ENCODE peak calls at places on chromosomes 4 and X, in four cellular contexts. O is SK-N-SH, M is GM12878, X is HepG2. W is an unnamed sample. For H3K4me1, the result is how much of the 10 kb centered on the place peaks cover.

GRCh38 chr4:125041372-125041930 is 273.3 kb upstream of the FAT4 start:
- DNase-seq in O (no peak), M (no peak), X (no peak), W (no peak)

GRCh38 chr4:82851902-82852750 is 38.8 kb downstream of the SEC31A start:
- DNase-seq in O (peak), X (peak), M (no peak), W (no peak)

GRCh38 chr4:182884046-182884445 is 33.1 kb downstream of the DCTD start:
- DNase-seq in X (no peak), M (no peak), O (no peak), W (no peak)

GRCh38 chr4:187615972-187616371 is 379.6 kb upstream of the ZFP42 start:
- DNase-seq in M (no peak), X (no peak), O (no peak), W (no peak)

GRCh38 chr4:99986792-99987191 is 36.7 kb upstream of the H2AZ1 start:
- DNase-seq in O (no peak), M (peak), X (no peak), W (no peak)

GRCh38 chrX:139120760-139121159 is 409.2 kb upstream of the FGF13 start:
- DNase-seq in O (no peak), X (no peak), M (no peak), W (peak)

GRCh38 chr4:15201782-15202181 is 199.5 kb downstream of the CPEB2 start:
- DNase-seq in O (no peak), M (no peak), X (no peak), W (no peak)

GRCh38 chr4:47533689-47534347 is 48.7 kb downstream of the ATP10D start:
- DNase-seq in X (no peak), M (no peak), O (no peak), W (no peak)

GRCh38 chrX:49995021-49995731 is 72.8 kb downstream of the CLCN5 start:
- DNase-seq in M (no peak), O (no peak), X (peak), W (peak)

GRCh38 chr4:98662619-98663225 is 4.3 kb upstream of the TSPAN5 start:
- DNase-seq in X (no peak), O (no peak), M (no peak), W (no peak)

GRCh38 chr4:164779811-164780216 is 25.9 kb downstream of the SMIM31 start:
- DNase-seq in X (peak), O (peak), M (peak), W (no peak)

GRCh38 chr4:83932996-83933395 is 397.1 kb downstream of the GPAT3 start:
- DNase-seq in X (no peak), M (no peak), O (no peak), W (peak)

GRCh38 chr4:39597695-39598381 is 40.8 kb downstream of the SMIM14 start:
- DNase-seq in M (no peak), O (no peak), X (no peak), W (no peak)

GRCh38 chr4:85728471-85728870 is 253.5 kb downstream of the ARHGAP24 start:
- DNase-seq in X (no peak), O (no peak), M (no peak), W (no peak)

GRCh38 chr4:185215261-185215660 is 5.9 kb downstream of the SNX25 start:
- DNase-seq in O (no peak), M (no peak), X (no peak), W (no peak)

GRCh38 chr4:1209821-1210220 is 37.4 kb upstream of the SPON2 start:
- DNase-seq in O (peak), M (no peak), X (no peak), W (no peak)

GRCh38 chrX:149513713-149514427 is 8.8 kb upstream of the IDS start:
- DNase-seq in O (no peak), M (no peak), X (no peak), W (no peak)

GRCh38 chrX:130869239-130869638 is 33.8 kb downstream of the ENOX2 start:
- DNase-seq in X (no peak), O (no peak), M (no peak), W (no peak)

GRCh38 chrX:123422875-123423274 is 238.8 kb downstream of the GRIA3 start:
- DNase-seq in O (peak), X (peak), M (no peak), W (peak)

GRCh38 chr4:122895336-122895995 is 26.9 kb downstream of the NUDT6 start:
- DNase-seq in X (no peak), O (peak), M (no peak), W (no peak)

DNA sequence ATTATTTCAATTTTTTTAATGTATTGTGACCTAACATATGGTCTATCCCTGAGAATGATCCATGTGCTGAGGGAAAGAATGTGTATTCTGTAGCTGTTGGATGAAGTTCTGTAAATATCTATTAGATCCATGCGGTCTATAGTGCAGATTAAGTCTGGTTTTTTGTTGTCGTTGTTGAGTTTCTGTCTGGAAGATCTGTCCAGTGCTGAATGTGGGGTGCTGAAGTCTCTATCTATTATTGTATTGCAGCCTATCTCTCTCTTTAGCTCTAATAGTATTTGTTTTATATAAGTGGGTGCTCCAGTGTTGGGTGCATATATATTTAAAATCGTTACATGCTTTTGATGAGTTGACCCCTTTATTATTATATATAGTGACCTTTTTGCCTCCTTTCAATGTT is 26.2 kb upstream of the PAGE3 start:
- DNase-seq in M (no peak), O (no peak), X (no peak), W (no peak)
- TF ChIP-seq REST in M (no peak), O (no peak), X (no peak), W (no peak)

GRCh38 chr4:7855731-7856130 is 83.9 kb downstream of the AFAP1 start:
- DNase-seq in X (no peak), M (no peak), O (peak), W (no peak)

GRCh38 chr4:7853271-7853670 is 86.4 kb downstream of the AFAP1 start:
- DNase-seq in M (no peak), O (no peak), X (no peak), W (no peak)

GRCh38 chr4:7852568-7853185 is 87.0 kb downstream of the AFAP1 start:
- DNase-seq in M (no peak), X (no peak), O (no peak), W (no peak)

GRCh38 chr4:7854697-7855370 is 84.8 kb downstream of the AFAP1 start:
- DNase-seq in M (peak), O (no peak), X (no peak), W (no peak)

DNA sequence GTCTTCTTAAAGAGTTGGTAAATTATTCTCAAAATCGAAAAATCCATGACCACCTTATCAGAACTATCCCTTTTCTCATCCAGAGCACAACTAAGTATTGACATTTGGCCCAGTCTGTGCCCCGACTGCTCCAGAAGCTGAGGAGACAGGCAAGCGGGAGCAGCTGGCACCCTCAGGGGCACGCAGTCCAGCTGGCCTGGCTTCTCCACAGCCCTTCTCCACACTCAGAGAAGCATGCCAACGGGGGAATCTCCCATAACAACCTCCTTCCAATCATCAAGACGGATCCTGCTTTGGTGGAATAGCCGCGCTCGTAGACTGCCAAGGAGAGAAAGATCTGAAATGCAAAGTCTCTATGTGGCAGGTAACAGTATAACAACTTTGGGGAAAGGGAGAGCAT is 85.5 kb downstream of the AFAP1 start:
- DNase-seq in X (no peak), O (no peak), M (no peak), W (no peak)
- H3K4me1 ChIP-seq in X (under half), O (half or more), M (under half), W (under half)

GRCh38 chr4:14125375-14126129 is 498.0 kb upstream of the BOD1L1 start:
- DNase-seq in O (no peak), X (no peak), M (peak), W (no peak)
- TF ChIP-seq SIN3A in O (no peak), X (no peak), M (no peak), W (no peak)

GRCh38 chr4:8896071-8896470 is 24.4 kb upstream of the HMX1 start:
- DNase-seq in O (no peak), X (no peak), M (no peak), W (no peak)

GRCh38 chr4:8893227-8893623 is 21.6 kb upstream of the HMX1 start:
- DNase-seq in X (no peak), M (no peak), O (no peak), W (no peak)

GRCh38 chr4:8893624-8894423 is 22.2 kb upstream of the HMX1 start:
- DNase-seq in X (no peak), O (no peak), M (no peak), W (no peak)

GRCh38 chr4:8895295-8895694 is 23.7 kb upstream of the HMX1 start:
- DNase-seq in O (no peak), M (no peak), X (no peak), W (no peak)

DNA sequence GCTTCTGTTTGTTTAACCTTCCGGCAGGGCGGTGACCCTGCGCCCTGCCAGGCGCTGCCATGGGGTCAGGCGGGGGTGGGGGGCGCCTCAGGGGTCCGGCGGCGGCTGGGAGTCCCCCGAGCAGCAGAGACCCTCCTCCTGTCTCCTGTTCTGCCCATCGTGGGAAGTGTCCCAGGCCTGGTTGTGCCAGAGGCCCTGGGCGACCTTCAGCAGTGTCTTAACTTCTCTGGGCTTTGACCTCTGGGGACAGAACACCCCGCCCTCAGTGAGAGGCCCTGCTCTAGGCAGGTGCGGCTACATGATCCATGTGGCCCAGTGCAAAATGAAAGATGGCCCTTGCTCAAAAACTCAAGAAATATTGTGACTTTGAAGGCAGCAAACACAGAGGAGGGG is 22.8 kb upstream of the HMX1 start:
- DNase-seq in X (no peak), O (no peak), M (no peak), W (no peak)
- TF ChIP-seq REST in X (no peak), O (no peak), M (no peak), W (no peak)

GRCh38 chrX:118702741-118703140 is 24.7 kb upstream of the IL13RA1 start:
- DNase-seq in X (peak), O (no peak), M (no peak), W (peak)
- H3K4me1 ChIP-seq in X (under half), O (under half), M (under half), W (under half)

GRCh38 chr4:76733380-76733779 is 164.6 kb downstream of the SOWAHB start:
- DNase-seq in O (no peak), M (no peak), X (no peak), W (no peak)

GRCh38 chr4:76740192-76740591 is 157.8 kb downstream of the SOWAHB start:
- DNase-seq in O (no peak), M (no peak), X (no peak), W (no peak)

GRCh38 chr4:76736434-76736833 is 161.5 kb downstream of the SOWAHB start:
- DNase-seq in O (no peak), M (no peak), X (no peak), W (no peak)

GRCh38 chr4:76738081-76738931 is 159.6 kb downstream of the SOWAHB start:
- DNase-seq in X (no peak), M (peak), O (no peak), W (no peak)

GRCh38 chr4:76737180-76737579 is 160.8 kb downstream of the SOWAHB start:
- DNase-seq in X (no peak), O (no peak), M (no peak), W (no peak)
- TF ChIP-seq SIN3A in X (no peak), O (no peak), M (no peak), W (no peak)

GRCh38 chr4:113979157-113979972 is at the start of gene ARSJ:
- DNase-seq in M (no peak), O (peak), X (no peak), W (no peak)

GRCh38 chr4:113975578-113975977 is 3.9 kb downstream of the ARSJ start:
- DNase-seq in M (no peak), X (no peak), O (no peak), W (no peak)

GRCh38 chr4:113978561-113979156 is 788 bp downstream of the ARSJ start:
- DNase-seq in X (no peak), O (peak), M (no peak), W (no peak)

GRCh38 chr4:113978105-113978504 is 1.3 kb downstream of the ARSJ start:
- DNase-seq in X (no peak), M (no peak), O (no peak), W (no peak)

GRCh38 chr4:113976937-113977855 is 2.3 kb downstream of the ARSJ start:
- DNase-seq in M (no peak), O (no peak), X (no peak), W (no peak)
- TF ChIP-seq REST in M (no peak), O (peak), X (no peak), W (no peak)

GRCh38 chr4:105630670-105631655 is 77.5 kb downstream of the INTS12 start:
- DNase-seq in M (no peak), X (no peak), O (no peak), W (no peak)

GRCh38 chr4:105634402-105634801 is 74.1 kb downstream of the INTS12 start:
- DNase-seq in O (no peak), X (no peak), M (no peak), W (no peak)

GRCh38 chr4:105631818-105632400 is 76.6 kb downstream of the INTS12 start:
- DNase-seq in X (no peak), M (no peak), O (no peak), W (no peak)

GRCh38 chr4:105633241-105633640 is 75.2 kb downstream of the INTS12 start:
- DNase-seq in O (no peak), X (no peak), M (no peak), W (no peak)

GRCh38 chr4:105632599-105632998 is 75.9 kb downstream of the INTS12 start:
- DNase-seq in M (no peak), X (no peak), O (no peak), W (no peak)
- H3K4me1 ChIP-seq in M (under half), X (under half), O (under half), W (under half)

DNA sequence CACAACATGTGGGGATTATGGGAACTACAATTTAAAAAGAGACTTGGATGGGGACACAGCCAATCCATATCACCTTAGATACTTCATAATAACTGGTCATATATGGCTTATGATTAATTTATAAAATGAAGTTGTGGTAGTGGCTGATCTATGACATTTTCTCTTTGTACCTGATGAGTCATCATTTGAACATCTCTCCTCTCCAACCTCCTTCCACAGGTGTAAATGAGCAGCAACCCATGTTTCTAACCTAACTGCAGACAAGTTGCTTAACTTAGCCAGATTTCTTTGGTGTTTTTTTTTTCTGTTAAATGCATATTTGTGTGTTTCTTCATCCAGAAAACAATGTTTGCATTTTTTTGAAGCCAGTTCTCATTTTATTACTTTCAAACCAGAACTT is 42.6 kb downstream of the SPANXA2 start:
- DNase-seq in X (no peak), O (no peak), M (no peak), W (no peak)
- TF ChIP-seq SIN3A in X (no peak), O (no peak), M (no peak), W (no peak)

DNA sequence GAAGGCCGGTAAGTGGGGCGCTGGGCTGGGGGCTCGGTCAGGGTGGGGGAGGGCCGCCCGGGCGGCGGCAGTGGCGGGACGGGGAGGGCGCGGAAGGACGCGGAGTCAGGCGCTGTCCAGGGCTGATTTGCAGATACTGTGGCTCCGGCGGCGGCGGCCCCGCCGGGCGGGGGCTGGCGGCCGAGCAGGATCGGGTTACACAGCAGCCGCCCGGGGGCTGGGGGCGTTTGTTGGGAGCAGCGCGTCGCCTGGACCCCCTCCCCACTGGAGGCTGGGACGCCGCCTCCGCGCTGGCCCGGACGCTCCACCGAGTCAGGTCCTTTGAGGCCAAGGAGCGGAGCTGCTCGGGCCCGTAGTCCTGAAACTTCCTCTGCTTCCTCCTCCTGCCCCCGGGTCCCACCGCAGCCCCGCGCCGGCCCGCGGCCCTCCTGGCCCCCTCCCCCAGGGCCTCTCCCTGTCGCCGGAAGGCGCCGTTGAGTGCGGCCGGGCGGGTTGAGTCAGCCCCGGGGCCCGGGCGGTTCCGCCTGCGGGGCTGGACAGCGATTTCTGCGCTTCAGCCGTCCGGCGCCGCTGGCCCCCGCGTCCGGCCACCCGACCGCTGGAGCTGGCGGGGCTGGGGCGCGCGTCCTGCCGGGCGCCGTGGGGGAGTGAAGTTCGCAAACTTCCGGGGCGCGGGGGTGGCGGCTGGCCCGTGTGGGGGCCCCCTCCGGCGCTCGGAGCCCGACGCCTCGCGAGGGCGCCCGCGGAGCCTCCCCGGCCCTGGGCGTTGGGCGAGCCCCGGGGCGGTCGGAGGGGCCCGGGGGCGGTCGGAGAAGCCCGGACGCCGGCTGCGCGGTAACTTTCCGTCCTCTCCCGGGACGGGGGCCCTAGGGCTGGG is 744 bp downstream of the REST start:
- DNase-seq in O (peak), M (no peak), X (peak), W (no peak)
- TF ChIP-seq REST in O (peak), M (peak), X (peak), W (peak)

W was measured in Panc1.